ENCODE peak calls at places on chromosomes 3 and 15, in seven cellular contexts. One of them, this sample, is unnamed.

GRCh38 chr3:39705351-39705900 is 104.0 kb upstream of the MYRIP start:
- DNase-seq in NCI-H1092: no peak
- DNase-seq in GDM1: no peak
- DNase-seq in breast epithelium: no peak
- DNase-seq in stimulated activated CD4-positive, alpha-beta T cell treated with anti-CD3 and anti-CD28 coated beads, TNF-alpha, amount 100 ng/mL, for 4 hours: no peak
- DNase-seq in stimulated activated naive CD8-positive, alpha-beta T cell treated with anti-CD3 and anti-CD28 coated beads, Interleukin-15, Interleukin-2, amounts not matched to agents 100 U/mL and 50 U/mL, for 24 hours: no peak
- DNase-seq in left lung: no peak
- DNase-seq in this sample: peak; percentile 25

GRCh38 chr3:71443332-71443731 is 140.2 kb downstream of the FOXP1 start:
- DNase-seq in NCI-H1092: no peak
- DNase-seq in GDM1: no peak
- DNase-seq in breast epithelium: no peak
- DNase-seq in stimulated activated CD4-positive, alpha-beta T cell treated with anti-CD3 and anti-CD28 coated beads, TNF-alpha, amount 100 ng/mL, for 4 hours: no peak
- DNase-seq in stimulated activated naive CD8-positive, alpha-beta T cell treated with anti-CD3 and anti-CD28 coated beads, Interleukin-15, Interleukin-2, amounts not matched to agents 100 U/mL and 50 U/mL, for 24 hours: peak; percentile 11
- DNase-seq in left lung: no peak
- DNase-seq in this sample: no peak

GRCh38 chr3:178705925-178706324 is 169.7 kb downstream of the KCNMB2 start:
- DNase-seq in NCI-H1092: no peak
- DNase-seq in GDM1: no peak
- DNase-seq in breast epithelium: no peak
- DNase-seq in stimulated activated CD4-positive, alpha-beta T cell treated with anti-CD3 and anti-CD28 coated beads, TNF-alpha, amount 100 ng/mL, for 4 hours: no peak
- DNase-seq in stimulated activated naive CD8-positive, alpha-beta T cell treated with anti-CD3 and anti-CD28 coated beads, Interleukin-15, Interleukin-2, amounts not matched to agents 100 U/mL and 50 U/mL, for 24 hours: no peak
- DNase-seq in left lung: no peak
- DNase-seq in this sample: no peak

GRCh38 chr15:85751731-85752421 is 42.8 kb downstream of the KLHL25 start:
- DNase-seq in NCI-H1092: no peak
- DNase-seq in GDM1: no peak
- DNase-seq in breast epithelium: no peak
- DNase-seq in stimulated activated CD4-positive, alpha-beta T cell treated with anti-CD3 and anti-CD28 coated beads, TNF-alpha, amount 100 ng/mL, for 4 hours: no peak
- DNase-seq in stimulated activated naive CD8-positive, alpha-beta T cell treated with anti-CD3 and anti-CD28 coated beads, Interleukin-15, Interleukin-2, amounts not matched to agents 100 U/mL and 50 U/mL, for 24 hours: no peak
- DNase-seq in left lung: peak; percentile 32
- DNase-seq in this sample: no peak

GRCh38 chr3:108202834-108203233 is 19.4 kb downstream of the IFT57 start:
- DNase-seq in NCI-H1092: no peak
- DNase-seq in GDM1: no peak
- DNase-seq in breast epithelium: no peak
- DNase-seq in stimulated activated CD4-positive, alpha-beta T cell treated with anti-CD3 and anti-CD28 coated beads, TNF-alpha, amount 100 ng/mL, for 4 hours: no peak
- DNase-seq in stimulated activated naive CD8-positive, alpha-beta T cell treated with anti-CD3 and anti-CD28 coated beads, Interleukin-15, Interleukin-2, amounts not matched to agents 100 U/mL and 50 U/mL, for 24 hours: no peak
- DNase-seq in left lung: no peak
- DNase-seq in this sample: no peak

GRCh38 chr15:41870689-41871081 is 23.2 kb downstream of the SPTBN5 start:
- DNase-seq in NCI-H1092: no peak
- DNase-seq in GDM1: no peak
- DNase-seq in breast epithelium: no peak
- DNase-seq in stimulated activated CD4-positive, alpha-beta T cell treated with anti-CD3 and anti-CD28 coated beads, TNF-alpha, amount 100 ng/mL, for 4 hours: no peak
- DNase-seq in stimulated activated naive CD8-positive, alpha-beta T cell treated with anti-CD3 and anti-CD28 coated beads, Interleukin-15, Interleukin-2, amounts not matched to agents 100 U/mL and 50 U/mL, for 24 hours: peak; percentile 35
- DNase-seq in left lung: no peak
- DNase-seq in this sample: peak; percentile 60

GRCh38 chr15:83764201-83764839 is 110.4 kb downstream of the ADAMTSL3 start:
- DNase-seq in NCI-H1092: no peak
- DNase-seq in GDM1: no peak
- DNase-seq in breast epithelium: no peak
- DNase-seq in stimulated activated CD4-positive, alpha-beta T cell treated with anti-CD3 and anti-CD28 coated beads, TNF-alpha, amount 100 ng/mL, for 4 hours: no peak
- DNase-seq in stimulated activated naive CD8-positive, alpha-beta T cell treated with anti-CD3 and anti-CD28 coated beads, Interleukin-15, Interleukin-2, amounts not matched to agents 100 U/mL and 50 U/mL, for 24 hours: no peak
- DNase-seq in left lung: no peak
- DNase-seq in this sample: no peak

GRCh38 chr15:28960979-28961378 is 75.2 kb downstream of the APBA2 start:
- DNase-seq in NCI-H1092: no peak
- DNase-seq in GDM1: no peak
- DNase-seq in breast epithelium: no peak
- DNase-seq in stimulated activated CD4-positive, alpha-beta T cell treated with anti-CD3 and anti-CD28 coated beads, TNF-alpha, amount 100 ng/mL, for 4 hours: no peak
- DNase-seq in stimulated activated naive CD8-positive, alpha-beta T cell treated with anti-CD3 and anti-CD28 coated beads, Interleukin-15, Interleukin-2, amounts not matched to agents 100 U/mL and 50 U/mL, for 24 hours: no peak
- DNase-seq in left lung: no peak
- DNase-seq in this sample: peak; percentile 86

GRCh38 chr3:107421170-107421792 is 44.0 kb downstream of the CCDC54 start:
- DNase-seq in NCI-H1092: peak; percentile 4
- DNase-seq in GDM1: peak; percentile 50
- DNase-seq in breast epithelium: no peak
- DNase-seq in stimulated activated CD4-positive, alpha-beta T cell treated with anti-CD3 and anti-CD28 coated beads, TNF-alpha, amount 100 ng/mL, for 4 hours: no peak
- DNase-seq in stimulated activated naive CD8-positive, alpha-beta T cell treated with anti-CD3 and anti-CD28 coated beads, Interleukin-15, Interleukin-2, amounts not matched to agents 100 U/mL and 50 U/mL, for 24 hours: no peak
- DNase-seq in left lung: no peak
- DNase-seq in this sample: peak; percentile 84

GRCh38 chr15:64515196-64515595 is 54.8 kb downstream of the ZNF609 start:
- DNase-seq in NCI-H1092: no peak
- DNase-seq in GDM1: no peak
- DNase-seq in breast epithelium: no peak
- DNase-seq in stimulated activated CD4-positive, alpha-beta T cell treated with anti-CD3 and anti-CD28 coated beads, TNF-alpha, amount 100 ng/mL, for 4 hours: no peak
- DNase-seq in stimulated activated naive CD8-positive, alpha-beta T cell treated with anti-CD3 and anti-CD28 coated beads, Interleukin-15, Interleukin-2, amounts not matched to agents 100 U/mL and 50 U/mL, for 24 hours: no peak
- DNase-seq in left lung: no peak
- DNase-seq in this sample: no peak

GRCh38 chr15:39908186-39908585 is 11.9 kb downstream of the GPR176 start:
- DNase-seq in NCI-H1092: no peak
- DNase-seq in GDM1: no peak
- DNase-seq in breast epithelium: no peak
- DNase-seq in stimulated activated CD4-positive, alpha-beta T cell treated with anti-CD3 and anti-CD28 coated beads, TNF-alpha, amount 100 ng/mL, for 4 hours: no peak
- DNase-seq in stimulated activated naive CD8-positive, alpha-beta T cell treated with anti-CD3 and anti-CD28 coated beads, Interleukin-15, Interleukin-2, amounts not matched to agents 100 U/mL and 50 U/mL, for 24 hours: no peak
- DNase-seq in left lung: no peak
- DNase-seq in this sample: peak; percentile 89

GRCh38 chr15:22948056-22948455 is 32.1 kb downstream of the CYFIP1 start:
- DNase-seq in NCI-H1092: no peak
- DNase-seq in GDM1: no peak
- DNase-seq in breast epithelium: no peak
- DNase-seq in stimulated activated CD4-positive, alpha-beta T cell treated with anti-CD3 and anti-CD28 coated beads, TNF-alpha, amount 100 ng/mL, for 4 hours: no peak
- DNase-seq in stimulated activated naive CD8-positive, alpha-beta T cell treated with anti-CD3 and anti-CD28 coated beads, Interleukin-15, Interleukin-2, amounts not matched to agents 100 U/mL and 50 U/mL, for 24 hours: no peak
- DNase-seq in left lung: no peak
- DNase-seq in this sample: no peak

GRCh38 chr3:125121246-125122010 is 65.6 kb upstream of the HEG1 start:
- DNase-seq in NCI-H1092: no peak
- DNase-seq in GDM1: no peak
- DNase-seq in breast epithelium: no peak
- DNase-seq in stimulated activated CD4-positive, alpha-beta T cell treated with anti-CD3 and anti-CD28 coated beads, TNF-alpha, amount 100 ng/mL, for 4 hours: no peak
- DNase-seq in stimulated activated naive CD8-positive, alpha-beta T cell treated with anti-CD3 and anti-CD28 coated beads, Interleukin-15, Interleukin-2, amounts not matched to agents 100 U/mL and 50 U/mL, for 24 hours: peak; percentile 46
- DNase-seq in left lung: no peak
- DNase-seq in this sample: no peak

GRCh38 chr3:195110647-195111321 is 160.2 kb downstream of the XXYLT1 start:
- DNase-seq in NCI-H1092: no peak
- DNase-seq in GDM1: peak; percentile 81
- DNase-seq in breast epithelium: no peak
- DNase-seq in stimulated activated CD4-positive, alpha-beta T cell treated with anti-CD3 and anti-CD28 coated beads, TNF-alpha, amount 100 ng/mL, for 4 hours: no peak
- DNase-seq in stimulated activated naive CD8-positive, alpha-beta T cell treated with anti-CD3 and anti-CD28 coated beads, Interleukin-15, Interleukin-2, amounts not matched to agents 100 U/mL and 50 U/mL, for 24 hours: no peak
- DNase-seq in left lung: no peak
- DNase-seq in this sample: no peak

GRCh38 chr3:57094606-57095005 is 34.1 kb downstream of the SPATA12 start:
- DNase-seq in NCI-H1092: no peak
- DNase-seq in GDM1: no peak
- DNase-seq in breast epithelium: no peak
- DNase-seq in stimulated activated CD4-positive, alpha-beta T cell treated with anti-CD3 and anti-CD28 coated beads, TNF-alpha, amount 100 ng/mL, for 4 hours: no peak
- DNase-seq in stimulated activated naive CD8-positive, alpha-beta T cell treated with anti-CD3 and anti-CD28 coated beads, Interleukin-15, Interleukin-2, amounts not matched to agents 100 U/mL and 50 U/mL, for 24 hours: no peak
- DNase-seq in left lung: no peak
- DNase-seq in this sample: peak; percentile 13

GRCh38 chr3:66606868-66607267 is 106.0 kb upstream of the LRIG1 start:
- DNase-seq in NCI-H1092: no peak
- DNase-seq in GDM1: no peak
- DNase-seq in breast epithelium: no peak
- DNase-seq in stimulated activated CD4-positive, alpha-beta T cell treated with anti-CD3 and anti-CD28 coated beads, TNF-alpha, amount 100 ng/mL, for 4 hours: no peak
- DNase-seq in stimulated activated naive CD8-positive, alpha-beta T cell treated with anti-CD3 and anti-CD28 coated beads, Interleukin-15, Interleukin-2, amounts not matched to agents 100 U/mL and 50 U/mL, for 24 hours: no peak
- DNase-seq in left lung: no peak
- DNase-seq in this sample: no peak

GRCh38 chr3:182436547-182436946 is 356.8 kb upstream of the ATP11B start:
- DNase-seq in NCI-H1092: peak; percentile 29
- DNase-seq in GDM1: no peak
- DNase-seq in breast epithelium: no peak
- DNase-seq in stimulated activated CD4-positive, alpha-beta T cell treated with anti-CD3 and anti-CD28 coated beads, TNF-alpha, amount 100 ng/mL, for 4 hours: no peak
- DNase-seq in stimulated activated naive CD8-positive, alpha-beta T cell treated with anti-CD3 and anti-CD28 coated beads, Interleukin-15, Interleukin-2, amounts not matched to agents 100 U/mL and 50 U/mL, for 24 hours: no peak
- DNase-seq in left lung: no peak
- DNase-seq in this sample: no peak

GRCh38 chr3:185815391-185816282 is 9.2 kb downstream of the IGF2BP2 start:
- DNase-seq in NCI-H1092: no peak
- DNase-seq in GDM1: no peak
- DNase-seq in breast epithelium: no peak
- DNase-seq in stimulated activated CD4-positive, alpha-beta T cell treated with anti-CD3 and anti-CD28 coated beads, TNF-alpha, amount 100 ng/mL, for 4 hours: no peak
- DNase-seq in stimulated activated naive CD8-positive, alpha-beta T cell treated with anti-CD3 and anti-CD28 coated beads, Interleukin-15, Interleukin-2, amounts not matched to agents 100 U/mL and 50 U/mL, for 24 hours: no peak
- DNase-seq in left lung: no peak
- DNase-seq in this sample: peak; percentile 62

GRCh38 chr3:46950177-46950576 is 26.4 kb downstream of the CCDC12 start:
- DNase-seq in NCI-H1092: no peak
- DNase-seq in GDM1: no peak
- DNase-seq in breast epithelium: no peak
- DNase-seq in stimulated activated CD4-positive, alpha-beta T cell treated with anti-CD3 and anti-CD28 coated beads, TNF-alpha, amount 100 ng/mL, for 4 hours: no peak
- DNase-seq in stimulated activated naive CD8-positive, alpha-beta T cell treated with anti-CD3 and anti-CD28 coated beads, Interleukin-15, Interleukin-2, amounts not matched to agents 100 U/mL and 50 U/mL, for 24 hours: no peak
- DNase-seq in left lung: no peak
- DNase-seq in this sample: no peak

GRCh38 chr3:172708905-172709775 is 1.7 kb downstream of the NCEH1 start:
- DNase-seq in NCI-H1092: no peak
- DNase-seq in GDM1: no peak
- DNase-seq in breast epithelium: no peak
- DNase-seq in stimulated activated CD4-positive, alpha-beta T cell treated with anti-CD3 and anti-CD28 coated beads, TNF-alpha, amount 100 ng/mL, for 4 hours: no peak
- DNase-seq in stimulated activated naive CD8-positive, alpha-beta T cell treated with anti-CD3 and anti-CD28 coated beads, Interleukin-15, Interleukin-2, amounts not matched to agents 100 U/mL and 50 U/mL, for 24 hours: no peak
- DNase-seq in left lung: no peak
- DNase-seq in this sample: peak; percentile 40

GRCh38 chr15:61584410-61584809 is 355.3 kb upstream of the RORA start:
- DNase-seq in NCI-H1092: no peak
- DNase-seq in GDM1: no peak
- DNase-seq in breast epithelium: no peak
- DNase-seq in stimulated activated CD4-positive, alpha-beta T cell treated with anti-CD3 and anti-CD28 coated beads, TNF-alpha, amount 100 ng/mL, for 4 hours: no peak
- DNase-seq in stimulated activated naive CD8-positive, alpha-beta T cell treated with anti-CD3 and anti-CD28 coated beads, Interleukin-15, Interleukin-2, amounts not matched to agents 100 U/mL and 50 U/mL, for 24 hours: no peak
- DNase-seq in left lung: no peak
- DNase-seq in this sample: peak; percentile 10

GRCh38 chr3:13616359-13616758 is 67.4 kb downstream of the FBLN2 start:
- DNase-seq in NCI-H1092: no peak
- DNase-seq in GDM1: no peak
- DNase-seq in breast epithelium: no peak
- DNase-seq in stimulated activated CD4-positive, alpha-beta T cell treated with anti-CD3 and anti-CD28 coated beads, TNF-alpha, amount 100 ng/mL, for 4 hours: no peak
- DNase-seq in stimulated activated naive CD8-positive, alpha-beta T cell treated with anti-CD3 and anti-CD28 coated beads, Interleukin-15, Interleukin-2, amounts not matched to agents 100 U/mL and 50 U/mL, for 24 hours: no peak
- DNase-seq in left lung: no peak
- DNase-seq in this sample: no peak

GRCh38 chr15:64507293-64507802 is 47.0 kb downstream of the ZNF609 start:
- DNase-seq in NCI-H1092: no peak
- DNase-seq in GDM1: peak; percentile 67
- DNase-seq in breast epithelium: peak; percentile 70
- DNase-seq in stimulated activated CD4-positive, alpha-beta T cell treated with anti-CD3 and anti-CD28 coated beads, TNF-alpha, amount 100 ng/mL, for 4 hours: no peak
- DNase-seq in stimulated activated naive CD8-positive, alpha-beta T cell treated with anti-CD3 and anti-CD28 coated beads, Interleukin-15, Interleukin-2, amounts not matched to agents 100 U/mL and 50 U/mL, for 24 hours: peak; percentile 53
- DNase-seq in left lung: peak; percentile 85
- DNase-seq in this sample: peak; percentile 93